ENCODE peak calls at places on chromosomes 16 and 17, in six cellular contexts. F is cardiac fibroblast; T is COR-L47; M is stimulated activated CD8-positive, alpha-beta memory T cell treated with anti-CD3 and anti-CD28 coated beads, Interleukin-4, amount 100 ng/mL, for 1 hour; O is neural progenitor cell; D is psoas muscle. U is an unnamed sample.

GRCh38 chr17:75777243-75777922 is 7.2 kb upstream of the UNK start:
- DNase-seq in M (no peak), O (no peak), F (peak), D (no peak), T (no peak), U (peak)

GRCh38 chr16:79363484-79363883 is 237.1 kb downstream of the MAF start:
- DNase-seq in D (no peak), M (no peak), T (no peak), O (no peak), F (no peak), U (no peak)

GRCh38 chr16:17312100-17312732 is 158.5 kb downstream of the XYLT1 start:
- DNase-seq in D (no peak), T (no peak), M (no peak), O (no peak), F (no peak), U (no peak)

GRCh38 chr16:10954903-10955302 is 10.5 kb downstream of the CLEC16A start:
- DNase-seq in M (no peak), T (no peak), O (no peak), F (no peak), D (no peak), U (no peak)

GRCh38 chr16:87895641-87896141 is 26.4 kb upstream of the SLC7A5 start:
- DNase-seq in T (no peak), M (peak), D (no peak), F (no peak), O (no peak), U (peak)

GRCh38 chr16:47392114-47392513 is 68.7 kb downstream of the ITFG1 start:
- DNase-seq in F (peak), T (no peak), D (no peak), O (no peak), M (no peak), U (no peak)

GRCh38 chr17:3802461-3803307 is 1.7 kb upstream of the ITGAE start:
- DNase-seq in F (peak), O (no peak), M (no peak), D (peak), T (no peak), U (peak)

GRCh38 chr17:17343160-17343735 is 40.1 kb downstream of the NT5M start:
- DNase-seq in M (no peak), O (no peak), D (no peak), T (no peak), F (no peak), U (no peak)

GRCh38 chr16:82192665-82193064 is 22.6 kb upstream of the MPHOSPH6 start:
- DNase-seq in D (no peak), O (no peak), M (no peak), T (no peak), F (peak), U (peak)

GRCh38 chr17:58281511-58282011 is 826 bp upstream of the MPO start:
- DNase-seq in O (no peak), D (no peak), F (no peak), M (no peak), T (no peak), U (no peak)

GRCh38 chr17:81253358-81254131 is 14.4 kb downstream of the NDUFAF8 start:
- DNase-seq in F (peak), O (peak), M (peak), D (peak), T (peak), U (peak)